ENCODE peak calls at places on chromosomes 16 and 17, in five cellular contexts. M is K562, V is upper lobe of right lung, C is fibroblast of the aortic adventitia, H is AG10803. E is an unnamed sample.

GRCh38 chr16:7182510-7183109 is 150.0 kb upstream of the RBFOX1 start:
- DNase-seq in H (no peak), V (no peak), M (peak), C (no peak), E (no peak)

GRCh38 chr17:64001763-64002529 is 3.8 kb downstream of the PRR29 start:
- DNase-seq in V (peak), C (peak), H (peak), M (no peak), E (no peak)

GRCh38 chr17:50323060-50323459 is 22.9 kb upstream of the XYLT2 start:
- DNase-seq in V (no peak), M (no peak), H (no peak), C (no peak), E (no peak)

GRCh38 chr17:2634361-2634960 is 41.0 kb downstream of the PAFAH1B1 start:
- DNase-seq in M (no peak), V (no peak), H (peak), C (no peak), E (no peak)

GRCh38 chr17:6173653-6174052 is 103.5 kb downstream of the WSCD1 start:
- DNase-seq in V (no peak), C (no peak), M (no peak), H (no peak), E (no peak)

GRCh38 chr17:64164592-64165285 is 34.8 kb upstream of the ERN1 start:
- DNase-seq in C (peak), M (no peak), H (no peak), V (no peak), E (no peak)

GRCh38 chr17:1861391-1862010 is 31.7 kb downstream of the RPA1 start:
- DNase-seq in V (no peak), H (no peak), M (no peak), C (no peak), E (no peak)

GRCh38 chr17:58391302-58391984 is 25.9 kb downstream of the RNF43 start:
- DNase-seq in H (no peak), C (peak), V (peak), M (peak), E (no peak)

GRCh38 chr16:2874032-2874431 is 9.0 kb upstream of the FLYWCH2 start:
- DNase-seq in C (no peak), M (no peak), V (no peak), H (no peak), E (no peak)

GRCh38 chr16:85785927-85786326 is 13.4 kb downstream of the EMC8 start:
- DNase-seq in H (peak), V (no peak), M (no peak), C (no peak), E (no peak)

GRCh38 chr17:14316131-14316854 is 15.4 kb downstream of the HS3ST3B1 start:
- DNase-seq in M (no peak), V (no peak), C (no peak), H (peak), E (no peak)
- TF ChIP-seq CTCF in M (no peak), V (no peak), C (no peak), H (no peak), E (no peak)

DNA sequence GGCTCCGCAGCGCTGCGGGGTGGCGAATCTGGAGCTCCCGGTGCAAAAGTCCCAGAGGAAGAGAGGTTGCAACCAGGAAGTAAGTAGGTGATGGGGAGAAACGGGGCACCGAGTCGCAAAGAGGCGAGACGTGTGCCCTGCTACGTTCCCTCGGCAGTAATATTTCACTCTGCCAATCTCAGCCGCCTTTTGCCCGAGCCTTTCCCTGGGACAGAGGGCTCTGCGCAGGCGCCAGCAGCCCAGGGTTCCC is at the start of gene NR1D1:
- DNase-seq in M (no peak), V (no peak), H (no peak), C (no peak), E (no peak)
- H3K4me3 ChIP-seq in M (peak), V (peak), H (peak), C (peak), E (peak)

DNA sequence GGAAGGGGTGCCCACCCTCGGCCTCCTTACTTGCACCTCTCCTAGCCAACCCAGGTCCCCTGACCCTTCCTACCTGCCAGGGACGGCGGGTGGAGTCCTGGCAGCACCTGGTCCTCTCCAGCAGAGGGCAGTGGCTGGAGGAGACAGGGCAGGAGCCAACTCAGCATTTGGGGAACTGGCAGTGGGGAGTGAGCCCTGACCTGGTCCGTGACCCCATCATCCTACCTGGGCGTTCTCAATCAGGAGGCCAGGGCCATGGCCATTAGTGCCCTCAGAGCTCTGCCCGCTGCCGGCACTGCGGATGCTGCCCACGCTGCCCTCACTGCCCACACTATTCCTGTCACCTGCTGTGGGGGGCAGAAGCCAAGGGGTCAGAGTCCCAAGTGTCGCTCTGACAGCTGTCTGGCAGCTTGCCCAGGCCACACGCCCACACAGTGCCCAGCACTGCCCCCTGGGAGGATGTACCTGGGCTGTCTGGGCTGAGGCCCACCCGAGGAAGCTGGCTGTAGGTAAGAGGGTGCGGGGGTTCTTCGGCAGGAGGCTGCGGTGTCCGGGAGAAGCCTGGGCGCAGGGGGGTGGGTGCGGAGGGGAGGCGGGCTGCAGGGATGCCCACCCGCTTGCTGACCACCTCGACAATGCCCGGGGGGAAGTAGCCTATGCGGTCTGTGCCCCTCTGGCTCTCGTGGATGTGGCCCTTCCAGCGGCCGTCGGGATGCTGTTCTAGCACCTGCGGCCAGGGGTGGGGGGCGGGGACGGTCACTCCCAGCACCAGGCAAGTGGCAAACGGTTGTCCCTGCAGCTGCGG is 10.8 kb downstream of the CASKIN2 start:
- DNase-seq in H (peak), M (peak), V (peak), C (no peak), E (no peak)
- TF ChIP-seq CTCF in H (peak), M (peak), V (peak), C (peak), E (peak)

DNA sequence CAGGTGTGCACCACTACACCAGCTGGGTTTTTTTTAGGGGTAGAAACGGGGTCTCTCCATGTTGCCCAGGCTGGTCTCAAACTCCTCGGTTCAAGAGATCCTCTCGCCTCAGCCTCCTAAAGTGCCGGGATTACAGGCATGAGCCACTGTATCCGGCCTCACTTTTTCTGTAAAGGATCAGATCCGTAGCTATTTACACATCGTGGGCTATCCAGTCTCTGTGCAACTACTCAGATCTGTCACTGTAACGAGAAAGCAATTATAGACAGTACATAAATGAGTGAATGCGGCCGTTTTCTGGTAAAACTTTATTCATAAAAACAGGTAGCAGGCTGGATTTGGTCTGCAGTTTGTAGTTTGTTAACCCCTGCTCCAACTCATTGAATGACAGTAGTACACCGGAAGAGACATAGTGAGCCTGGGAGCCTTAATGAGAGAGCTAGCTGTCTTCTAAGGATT is 44.5 kb downstream of the VMP1 start:
- DNase-seq in V (no peak), M (no peak), H (no peak), C (no peak), E (no peak)
- H3K4me3 ChIP-seq in V (no peak), M (no peak), H (no peak), C (no peak), E (no peak)

GRCh38 chr16:31527617-31528287 is at the start of gene AHSP:
- DNase-seq in M (peak), C (no peak), H (no peak), V (no peak), E (no peak)

GRCh38 chr16:31530405-31530804 is 2.7 kb downstream of the AHSP start:
- DNase-seq in V (no peak), C (no peak), H (no peak), M (no peak), E (no peak)

GRCh38 chr16:31528726-31529397 is 1.2 kb downstream of the AHSP start:
- DNase-seq in H (peak), M (no peak), V (no peak), C (peak), E (no peak)

GRCh38 chr16:31531096-31531495 is 3.4 kb downstream of the AHSP start:
- DNase-seq in V (no peak), H (no peak), C (no peak), M (no peak), E (no peak)

DNA sequence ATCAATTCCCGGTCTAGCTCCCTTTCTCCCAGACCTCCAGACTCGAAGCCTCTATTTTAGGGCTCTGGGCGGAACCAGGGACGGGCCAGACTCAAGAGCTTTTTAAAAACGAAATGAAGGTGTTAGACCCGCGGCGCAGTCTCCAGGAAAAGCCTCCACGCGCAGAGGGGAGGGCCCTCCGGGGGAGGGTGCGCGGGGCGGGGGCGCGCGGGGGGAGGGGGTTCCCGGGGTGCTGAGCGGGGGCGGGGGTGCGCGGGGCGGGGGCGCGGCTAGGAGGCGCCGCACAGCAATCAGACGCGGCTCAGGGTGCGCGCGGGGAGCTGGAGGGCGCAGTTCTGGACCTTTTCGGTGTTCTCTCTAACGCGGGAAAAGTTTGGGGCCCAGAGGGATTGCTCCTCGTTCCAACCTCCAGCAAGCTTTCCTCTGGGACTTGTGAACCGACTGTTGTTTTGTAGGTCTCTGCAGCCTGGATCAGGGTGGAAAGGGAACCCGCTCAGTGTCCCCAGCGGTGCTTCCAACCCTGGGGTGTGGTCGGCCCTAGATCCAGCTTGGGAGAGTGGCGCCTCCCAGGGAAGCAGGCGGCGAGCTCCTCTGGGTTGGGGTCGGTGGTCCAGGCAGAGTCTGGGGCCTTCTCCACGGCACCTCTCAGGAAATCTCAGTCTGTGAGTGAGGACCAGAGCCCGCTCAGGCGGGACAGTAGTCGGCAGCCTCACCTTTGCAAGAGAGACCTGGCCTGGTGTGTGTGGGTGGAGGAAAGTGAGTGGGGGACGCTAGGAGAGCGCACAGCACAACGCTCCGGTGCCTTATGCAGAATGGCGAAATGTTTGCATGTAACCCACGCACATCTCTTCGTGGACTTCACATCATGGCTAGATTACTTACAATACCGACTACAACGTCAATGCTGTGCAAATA is 2.0 kb downstream of the AHSP start:
- DNase-seq in C (no peak), V (peak), H (no peak), M (peak), E (no peak)
- TF ChIP-seq CTCF in C (no peak), V (no peak), H (no peak), M (no peak), E (no peak)

GRCh38 chr17:40016692-40017000 is 1.4 kb downstream of the CSF3 start:
- DNase-seq in V (no peak), H (no peak), M (no peak), C (no peak), E (no peak)
- H3K4me3 ChIP-seq in V (no peak), H (no peak), M (no peak), C (no peak), E (no peak)

DNA sequence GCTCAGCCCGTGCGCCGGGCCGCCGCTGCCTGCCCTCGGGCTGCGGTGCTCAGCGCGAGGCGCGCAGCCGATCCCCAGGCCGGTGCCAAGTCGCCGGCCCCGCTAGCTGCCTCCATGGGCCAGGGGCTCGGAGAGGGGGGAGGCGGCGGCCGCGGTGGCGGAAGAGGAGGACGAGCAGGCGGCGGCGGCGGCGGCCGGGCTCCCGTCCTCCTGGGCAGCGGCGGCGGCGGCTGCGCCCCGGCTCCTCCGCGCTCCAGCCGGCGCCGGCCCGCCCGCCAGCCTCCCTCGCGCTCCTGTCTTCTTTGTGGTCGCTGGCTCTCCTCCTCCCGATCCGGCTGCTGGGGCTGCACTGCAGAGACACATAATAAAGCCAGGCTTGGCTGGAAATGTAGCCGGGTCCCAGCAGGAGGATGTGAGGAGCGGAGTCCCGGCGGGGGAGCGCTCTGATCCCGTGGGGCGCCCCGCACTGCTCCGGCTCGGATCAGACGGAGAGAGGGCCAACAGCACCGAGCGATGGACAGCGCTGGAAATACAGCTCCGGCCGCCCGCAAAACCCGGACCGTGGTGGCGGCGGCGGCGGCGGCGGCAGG is 924 bp upstream of the ZNF423 start:
- DNase-seq in V (peak), H (peak), M (peak), C (peak), E (peak)
- TF ChIP-seq CTCF in V (no peak), H (peak), M (peak), C (peak), E (peak)

GRCh38 chr17:4483012-4483840 is 15.5 kb upstream of the SPNS2 start:
- DNase-seq in C (no peak), M (no peak), H (no peak), V (no peak), E (no peak)

GRCh38 chr17:4488989-4489595 is 9.6 kb upstream of the SPNS2 start:
- DNase-seq in V (peak), H (no peak), M (no peak), C (no peak), E (no peak)

GRCh38 chr17:4482338-4483011 is 16.2 kb upstream of the SPNS2 start:
- DNase-seq in H (no peak), M (no peak), C (no peak), V (no peak), E (no peak)

GRCh38 chr17:4487820-4488716 is 10.6 kb upstream of the SPNS2 start:
- DNase-seq in M (no peak), C (no peak), V (no peak), H (no peak), E (no peak)

DNA sequence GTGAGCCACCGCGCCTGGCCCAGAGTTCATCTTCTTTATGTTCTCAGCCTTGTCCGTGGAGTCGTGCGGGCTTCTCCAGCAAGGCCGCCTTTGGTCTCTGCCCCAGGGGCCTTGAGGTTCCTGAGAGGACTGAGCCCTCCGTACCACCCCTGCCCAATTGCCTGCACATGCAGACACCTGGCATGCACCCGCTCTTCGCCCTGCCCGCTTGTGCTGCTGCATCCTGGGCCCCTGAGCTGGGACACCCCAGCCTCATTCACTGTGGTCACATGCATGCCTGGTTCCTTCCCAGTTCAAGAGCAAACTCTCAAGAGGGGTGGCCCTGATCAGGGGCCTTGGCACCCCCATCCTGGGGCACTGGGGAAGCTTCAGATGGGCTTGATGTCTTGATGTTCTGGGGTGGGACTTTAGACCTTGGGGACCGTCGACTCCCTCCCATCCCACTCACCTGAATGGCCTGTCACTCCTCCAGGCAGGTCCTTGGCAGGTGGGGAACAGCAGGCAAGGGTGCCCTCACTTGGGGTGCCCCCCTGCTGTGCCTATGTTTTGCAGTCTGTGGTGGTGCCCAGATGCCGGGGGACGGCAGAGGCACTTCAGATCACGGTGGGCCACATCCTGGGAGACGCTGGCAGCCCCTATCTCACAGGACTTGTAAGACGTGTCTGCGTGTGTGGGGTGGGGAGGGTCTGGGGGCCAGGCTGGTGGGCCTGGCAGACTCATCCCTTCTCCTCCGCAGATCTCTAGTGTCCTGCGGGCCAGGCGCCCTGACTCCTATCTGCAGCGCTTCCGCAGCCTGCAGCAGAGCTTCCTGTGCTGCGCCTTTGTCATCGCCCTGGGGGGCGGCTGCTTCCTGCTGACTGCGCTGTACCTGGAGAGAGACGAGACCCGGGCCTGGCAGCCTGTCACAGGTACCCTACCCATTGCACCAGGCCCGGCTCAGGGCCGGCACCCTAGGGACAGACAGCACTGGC is 12.7 kb upstream of the SPNS2 start:
- DNase-seq in V (no peak), H (no peak), M (no peak), C (no peak), E (no peak)
- H3K4me3 ChIP-seq in V (peak), H (no peak), M (no peak), C (no peak), E (no peak)